ENCODE peak calls at places on chromosomes 4 and X, in ten cellular contexts. A is endodermal cell, X is heart left ventricle, W is sigmoid colon, T is adrenal gland, O is left ventricle myocardium inferior, V is thyroid gland, Z is cardiac fibroblast, U is OCI-LY7, G is IMR-90. S is an unnamed sample.

GRCh38 chr4:154559931-154560801 is 2.6 kb upstream of the FGB start:
- DNase-seq in Z (no peak), V (no peak), O (no peak), W (no peak), U (no peak), T (no peak), G (no peak), A (no peak), X (no peak), S (no peak)

GRCh38 chrX:10393899-10394298 is 226.5 kb downstream of the MID1 start:
- DNase-seq in Z (no peak), U (no peak), G (peak), W (no peak), X (no peak), O (no peak), A (no peak), V (no peak), T (no peak), S (peak)

GRCh38 chr4:133062851-133063250 is 86.2 kb upstream of the PCDH10 start:
- DNase-seq in G (no peak), W (no peak), O (no peak), T (no peak), V (no peak), Z (no peak), A (no peak), U (no peak), X (no peak), S (peak)

GRCh38 chrX:109635151-109635550 is 10.2 kb upstream of the KCNE5 start:
- DNase-seq in O (no peak), Z (peak), U (peak), A (peak), G (peak), T (no peak), W (no peak), V (no peak), X (no peak), S (peak)

GRCh38 chr4:54781771-54782170 is 124.0 kb downstream of the KIT start:
- DNase-seq in V (no peak), T (peak), W (no peak), O (peak), U (no peak), G (no peak), A (no peak), Z (peak), X (peak), S (no peak)

GRCh38 chr4:41360911-41361830 is 104.4 kb downstream of the UCHL1 start:
- DNase-seq in A (peak), O (peak), T (peak), W (peak), V (peak), G (no peak), Z (no peak), X (peak), U (no peak), S (peak)

GRCh38 chr4:139560396-139561084 is 4.5 kb upstream of the SETD7 start:
- DNase-seq in U (peak), V (no peak), O (no peak), X (peak), T (peak), W (no peak), A (peak), G (no peak), Z (no peak), S (no peak)

GRCh38 chr4:86181585-86181984 is 178.3 kb downstream of the MAPK10 start:
- DNase-seq in Z (peak), U (no peak), T (no peak), G (peak), X (no peak), O (no peak), A (no peak), W (no peak), V (no peak), S (no peak)

GRCh38 chr4:177080388-177080787 is 229.3 kb upstream of the NEIL3 start:
- DNase-seq in V (no peak), A (no peak), W (no peak), G (no peak), T (no peak), X (no peak), Z (no peak), U (no peak), O (no peak), S (no peak)

GRCh38 chr4:53267026-53267425 is 98.8 kb downstream of the SCFD2 start:
- DNase-seq in A (no peak), W (no peak), Z (no peak), X (no peak), G (peak), V (no peak), T (no peak), U (no peak), O (no peak), S (no peak)

GRCh38 chr4:168309781-168310180 is 8.8 kb downstream of the DDX60 start:
- DNase-seq in V (no peak), T (no peak), Z (peak), O (no peak), X (no peak), U (no peak), A (no peak), G (peak), W (no peak), S (no peak)

GRCh38 chrX:10042055-10042454 is 74.9 kb downstream of the CLDN34 start:
- DNase-seq in A (no peak), T (no peak), U (no peak), V (no peak), G (no peak), W (no peak), X (no peak), Z (no peak), O (no peak), S (no peak)

GRCh38 chrX:23659339-23659738 is 8.0 kb upstream of the PRDX4 start:
- DNase-seq in W (no peak), Z (no peak), T (no peak), G (no peak), O (no peak), U (no peak), X (no peak), V (no peak), A (no peak), S (no peak)

GRCh38 chr4:152620218-152620617 is 59.6 kb downstream of the TMEM154 start:
- DNase-seq in X (no peak), Z (no peak), V (no peak), T (no peak), O (no peak), G (no peak), U (no peak), A (no peak), W (no peak), S (no peak)

GRCh38 chrX:72714471-72714916 is 388 bp upstream of the PHKA1 start:
- DNase-seq in G (peak), Z (peak), W (peak), X (peak), V (peak), U (no peak), O (peak), T (peak), A (peak), S (peak)

GRCh38 chr4:107839166-107839565 is 14.4 kb downstream of the SGMS2 start:
- DNase-seq in U (no peak), W (no peak), A (no peak), Z (no peak), O (no peak), G (no peak), T (no peak), V (no peak), X (no peak), S (no peak)

GRCh38 chrX:68917799-68918198 is 89.0 kb downstream of the EFNB1 start:
- DNase-seq in X (no peak), V (no peak), W (no peak), O (no peak), A (peak), Z (no peak), U (no peak), G (no peak), T (no peak), S (no peak)

GRCh38 chr4:38621831-38622230 is 42.2 kb upstream of the KLF3 start:
- DNase-seq in A (no peak), O (no peak), X (no peak), T (no peak), G (no peak), W (no peak), U (no peak), Z (no peak), V (no peak), S (no peak)

GRCh38 chr4:77959566-77960338 is 97.1 kb downstream of the MRPL1 start:
- DNase-seq in T (no peak), A (no peak), O (no peak), U (peak), G (peak), V (no peak), W (no peak), X (no peak), Z (peak), S (peak)

GRCh38 chr4:11182586-11183357 is 245.9 kb downstream of the HS3ST1 start:
- DNase-seq in A (no peak), G (peak), X (no peak), T (no peak), U (no peak), Z (no peak), W (no peak), V (no peak), O (no peak), S (peak)

GRCh38 chr4:88938138-88938537 is 118.8 kb downstream of the FAM13A start:
- DNase-seq in V (no peak), O (no peak), U (no peak), X (no peak), G (peak), W (no peak), T (no peak), A (no peak), Z (peak), S (peak)

GRCh38 chr4:64584981-64585557 is 175.8 kb upstream of the TECRL start:
- DNase-seq in X (no peak), Z (peak), G (peak), V (peak), A (peak), T (peak), W (no peak), O (no peak), U (peak), S (peak)

GRCh38 chr4:26891867-26892266 is 31.2 kb downstream of the STIM2 start:
- DNase-seq in U (no peak), A (no peak), Z (no peak), T (no peak), X (no peak), W (no peak), G (no peak), V (no peak), O (no peak), S (no peak)

GRCh38 chrX:131841496-131842410 is 181.3 kb upstream of the STK26 start:
- DNase-seq in U (peak), A (peak), T (peak), W (no peak), Z (peak), G (peak), X (no peak), O (no peak), V (peak), S (peak)

GRCh38 chrX:130028196-130028595 is 45.8 kb downstream of the BCORL1 start:
- DNase-seq in G (peak), W (no peak), X (peak), O (peak), V (peak), A (peak), T (peak), Z (peak), U (peak), S (peak)

GRCh38 chr4:65954416-65954815 is 284.1 kb upstream of the EPHA5 start:
- DNase-seq in A (no peak), V (no peak), U (no peak), G (no peak), Z (peak), X (no peak), O (no peak), W (no peak), T (no peak), S (peak)

GRCh38 chr4:21699437-21699836 is 249.1 kb downstream of the KCNIP4 start:
- DNase-seq in W (no peak), V (no peak), Z (no peak), A (no peak), T (no peak), X (no peak), O (no peak), G (no peak), U (no peak), S (peak)

GRCh38 chrX:56729152-56729557 is at the start of gene NBDY:
- DNase-seq in G (peak), Z (peak), W (no peak), V (peak), X (peak), A (peak), T (peak), O (peak), U (peak), S (peak)

GRCh38 chrX:129721870-129722269 is 16.9 kb upstream of the XPNPEP2 start:
- DNase-seq in O (no peak), V (no peak), X (no peak), U (no peak), W (no peak), G (no peak), T (no peak), A (peak), Z (no peak), S (no peak)

GRCh38 chr4:102439835-102440234 is 61.3 kb upstream of the NFKB1 start:
- DNase-seq in O (no peak), U (no peak), V (no peak), G (peak), T (no peak), Z (peak), W (no peak), X (no peak), A (no peak), S (peak)

GRCh38 chr4:8212606-8213005 is 13.5 kb downstream of the SH3TC1 start:
- DNase-seq in W (no peak), T (no peak), O (no peak), V (no peak), G (no peak), U (no peak), Z (no peak), X (no peak), A (no peak), S (no peak)
- TF ChIP-seq CTCF in W (no peak), T (no peak), O (no peak), V (no peak), G (no peak), U (no peak), Z (no peak), X (no peak), A (no peak), S (no peak)

GRCh38 chrX:118025193-118025592 is 91.4 kb downstream of the KLHL13 start:
- DNase-seq in V (no peak), G (peak), O (no peak), T (no peak), U (no peak), W (no peak), Z (no peak), A (no peak), X (no peak), S (peak)
- H3K4me3 ChIP-seq in V (no peak), G (peak), O (no peak), T (no peak), U (no peak), W (no peak), Z (no peak), A (no peak), X (no peak), S (no peak)

DNA sequence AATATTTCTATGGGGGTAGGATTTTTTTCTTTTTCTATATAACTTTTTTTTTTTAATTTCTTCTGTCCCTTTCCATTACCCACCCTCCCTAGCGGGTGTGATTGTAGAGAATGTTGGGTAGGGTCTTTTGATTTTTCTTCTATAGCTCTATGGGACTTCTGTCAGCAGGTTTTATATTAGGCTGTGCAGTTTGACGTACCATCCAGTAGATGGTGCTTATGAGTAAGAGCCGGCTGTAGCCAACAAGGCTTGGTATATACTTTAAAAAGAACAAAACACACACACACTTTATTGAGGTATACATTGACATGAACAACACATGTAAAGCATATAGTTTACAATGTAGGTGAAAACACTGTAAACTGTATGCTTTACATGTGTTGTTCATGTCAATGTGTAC is 247.9 kb upstream of the POF1B start:
- DNase-seq in T (no peak), W (no peak), A (no peak), X (no peak), Z (no peak), V (no peak), G (peak), U (peak), O (no peak), S (no peak)
- TF ChIP-seq CTCF in T (peak), W (no peak), A (peak), X (peak), Z (peak), V (no peak), G (peak), U (peak), O (peak), S (no peak)

DNA sequence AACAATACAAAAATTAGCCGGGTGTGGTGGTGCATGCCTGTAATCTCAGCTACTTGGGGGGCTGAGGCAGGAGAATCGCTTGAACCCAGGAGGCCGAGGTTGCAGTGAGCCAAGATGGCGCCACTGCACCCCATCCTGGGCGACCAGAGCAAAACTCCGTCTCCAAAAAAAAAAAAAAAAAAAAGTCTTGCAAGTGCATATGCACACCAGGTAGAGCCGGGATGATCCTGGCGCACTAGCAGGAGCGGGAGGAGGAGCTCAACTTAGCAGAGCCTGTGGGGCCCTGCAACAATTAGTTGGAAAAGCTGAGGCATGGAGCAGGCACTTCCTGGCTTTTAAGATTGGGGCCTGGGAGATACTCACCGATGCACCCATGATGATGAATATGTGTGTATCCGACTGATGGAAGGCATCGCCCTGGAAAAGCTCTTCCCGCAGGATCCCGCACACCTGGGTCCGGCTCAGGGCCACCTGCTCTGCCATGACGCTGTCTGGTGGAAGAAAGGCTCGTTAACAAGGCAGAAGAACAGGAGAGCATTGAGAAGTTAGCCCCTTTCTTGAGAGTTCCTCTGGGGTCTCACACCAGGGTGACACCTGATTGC is 872 bp downstream of the G6PD start:
- DNase-seq in T (no peak), V (peak), U (no peak), X (no peak), G (no peak), O (no peak), Z (no peak), A (no peak), W (no peak), S (no peak)
- H3K4me3 ChIP-seq in T (no peak), V (no peak), U (peak), X (peak), G (peak), O (peak), Z (peak), A (peak), W (no peak), S (peak)

DNA sequence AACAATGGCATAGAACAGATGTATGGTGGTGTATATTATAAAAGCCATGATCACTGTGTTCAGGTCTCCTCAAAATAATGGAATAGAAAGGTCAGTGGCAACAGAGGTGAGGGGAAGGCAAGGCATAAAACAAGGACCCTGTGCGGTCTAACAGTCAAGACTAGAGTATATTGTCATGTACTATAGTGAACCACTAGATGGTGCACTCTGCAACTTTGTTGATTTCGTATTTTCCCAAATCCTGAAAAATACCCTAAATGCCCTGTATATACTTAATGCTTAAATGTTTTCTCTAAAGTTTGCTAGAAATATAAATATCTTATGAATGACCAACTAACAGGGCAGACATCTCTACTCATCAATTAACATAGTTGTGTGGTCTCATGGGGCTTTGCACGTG is 453.0 kb downstream of the PCDH11X start:
- DNase-seq in T (no peak), W (no peak), G (peak), O (no peak), V (no peak), Z (no peak), X (no peak), A (no peak), U (no peak), S (no peak)
- TF ChIP-seq CTCF in T (peak), W (no peak), G (peak), O (no peak), V (no peak), Z (no peak), X (peak), A (peak), U (peak), S (no peak)

DNA sequence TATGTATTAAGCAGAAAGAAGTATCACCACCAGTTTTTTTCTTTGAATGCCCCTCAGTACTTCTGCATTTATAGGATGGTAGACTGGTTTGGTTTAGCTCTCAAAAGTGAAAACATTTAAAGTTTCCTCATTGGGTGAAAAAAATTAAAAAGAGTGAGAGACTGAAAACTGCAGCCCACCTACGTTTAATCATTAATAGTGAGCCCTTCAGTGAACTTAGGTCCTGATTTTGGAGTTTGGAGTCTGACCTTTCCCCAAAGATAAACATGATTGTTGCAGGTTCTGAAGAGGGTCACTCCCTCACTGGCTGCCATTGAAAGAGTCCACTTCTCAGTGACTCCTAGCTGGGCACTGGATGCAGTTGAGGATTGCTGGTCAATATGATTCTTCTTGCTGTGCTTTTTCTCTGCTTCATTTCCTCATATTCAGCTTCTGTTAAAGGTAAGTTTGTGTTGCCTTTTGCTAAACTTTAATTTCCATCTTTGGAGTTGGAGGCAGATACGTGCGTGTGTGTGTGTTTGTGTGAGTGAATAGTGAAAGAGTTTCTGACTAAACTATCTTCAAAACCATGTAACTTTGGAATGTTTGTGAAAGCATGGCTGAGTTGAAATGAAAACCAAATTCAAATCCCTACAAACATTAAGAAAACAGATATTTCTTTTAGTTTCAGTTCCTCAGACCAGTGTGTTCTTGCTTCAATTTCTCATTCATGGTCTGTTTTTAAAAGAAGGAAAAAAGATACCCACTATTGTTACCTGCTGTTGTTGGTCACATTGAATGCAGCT is at the start of gene MTTP:
- DNase-seq in V (no peak), O (no peak), Z (no peak), T (no peak), U (peak), A (no peak), X (no peak), W (no peak), G (no peak), S (no peak)
- H3K4me3 ChIP-seq in V (no peak), O (no peak), Z (no peak), T (no peak), U (no peak), A (no peak), X (no peak), W (peak), G (no peak), S (no peak)

S was measured in epithelial cell of esophagus.